ENCODE peak calls at places on chromosomes 11 and 22, in seven cellular contexts. One of them, this sample, is unnamed.

GRCh38 chr11:69041516-69041915 is 7.2 kb upstream of the TPCN2 start:
- DNase-seq in dorsolateral prefrontal cortex: no peak
- DNase-seq in GM20000: no peak
- DNase-seq in ovary: no peak
- DNase-seq in AG04449: no peak
- DNase-seq in activated CD8-positive, alpha-beta T cell treated with anti-CD3 and anti-CD28 coated beads for 36 hours: no peak
- DNase-seq in chondrocyte: no peak
- DNase-seq in this sample: no peak

GRCh38 chr22:49576241-49577141 is 251.2 kb downstream of the BRD1 start:
- DNase-seq in dorsolateral prefrontal cortex: no peak
- DNase-seq in GM20000: no peak
- DNase-seq in ovary: no peak
- DNase-seq in AG04449: no peak
- DNase-seq in activated CD8-positive, alpha-beta T cell treated with anti-CD3 and anti-CD28 coated beads for 36 hours: no peak
- DNase-seq in chondrocyte: no peak
- DNase-seq in this sample: no peak

GRCh38 chr11:13721760-13722159 is 53.3 kb downstream of the FAR1 start:
- DNase-seq in dorsolateral prefrontal cortex: no peak
- DNase-seq in GM20000: no peak
- DNase-seq in ovary: no peak
- DNase-seq in AG04449: no peak
- DNase-seq in activated CD8-positive, alpha-beta T cell treated with anti-CD3 and anti-CD28 coated beads for 36 hours: no peak
- DNase-seq in chondrocyte: no peak
- DNase-seq in this sample: no peak

GRCh38 chr22:28711820-28712777 is 29.5 kb downstream of the CHEK2 start:
- DNase-seq in dorsolateral prefrontal cortex: no peak
- DNase-seq in GM20000: no peak
- DNase-seq in ovary: no peak
- DNase-seq in AG04449: peak
- DNase-seq in activated CD8-positive, alpha-beta T cell treated with anti-CD3 and anti-CD28 coated beads for 36 hours: no peak
- DNase-seq in chondrocyte: no peak
- DNase-seq in this sample: no peak

GRCh38 chr11:88583232-88583631 is 245.7 kb upstream of the CTSC start:
- DNase-seq in dorsolateral prefrontal cortex: no peak
- DNase-seq in GM20000: no peak
- DNase-seq in ovary: no peak
- DNase-seq in AG04449: no peak
- DNase-seq in activated CD8-positive, alpha-beta T cell treated with anti-CD3 and anti-CD28 coated beads for 36 hours: no peak
- DNase-seq in chondrocyte: no peak
- DNase-seq in this sample: no peak

GRCh38 chr11:61976813-61977475 is 9.5 kb upstream of the FTH1 start:
- DNase-seq in dorsolateral prefrontal cortex: no peak
- DNase-seq in GM20000: no peak
- DNase-seq in ovary: no peak
- DNase-seq in AG04449: no peak
- DNase-seq in activated CD8-positive, alpha-beta T cell treated with anti-CD3 and anti-CD28 coated beads for 36 hours: no peak
- DNase-seq in chondrocyte: no peak
- DNase-seq in this sample: no peak

GRCh38 chr11:81476345-81476744 is 1257.3 kb downstream of the FAM181B start:
- DNase-seq in dorsolateral prefrontal cortex: no peak
- DNase-seq in GM20000: no peak
- DNase-seq in ovary: no peak
- DNase-seq in AG04449: no peak
- DNase-seq in activated CD8-positive, alpha-beta T cell treated with anti-CD3 and anti-CD28 coated beads for 36 hours: no peak
- DNase-seq in chondrocyte: no peak
- DNase-seq in this sample: no peak

GRCh38 chr11:19431059-19431398 is 190.3 kb upstream of the E2F8 start:
- DNase-seq in dorsolateral prefrontal cortex: no peak
- DNase-seq in GM20000: no peak
- DNase-seq in ovary: no peak
- DNase-seq in AG04449: no peak
- DNase-seq in activated CD8-positive, alpha-beta T cell treated with anti-CD3 and anti-CD28 coated beads for 36 hours: no peak
- DNase-seq in chondrocyte: no peak
- DNase-seq in this sample: no peak

DNA sequence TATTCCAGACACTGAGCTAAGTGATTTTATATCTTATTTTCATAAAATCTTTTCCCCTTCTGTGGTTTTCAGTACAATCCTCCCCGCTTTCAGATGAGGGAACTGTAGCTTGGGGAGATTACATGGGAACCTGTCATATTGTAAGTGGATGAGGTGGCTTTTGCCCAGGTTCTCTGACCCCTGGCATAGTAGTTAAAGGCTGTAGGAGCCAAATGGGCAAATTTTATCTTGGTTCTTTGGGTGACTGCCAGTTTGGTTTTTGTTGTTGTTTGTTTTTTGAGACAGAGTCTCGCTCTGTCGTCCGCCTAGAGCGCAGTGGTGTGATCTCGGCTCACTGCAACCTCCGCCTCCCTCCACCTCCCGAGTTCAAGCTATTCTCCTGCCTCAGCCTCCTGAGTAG is 411.6 kb upstream of the NARS2 start:
- DNase-seq in dorsolateral prefrontal cortex: no peak
- DNase-seq in GM20000: no peak
- DNase-seq in ovary: no peak
- DNase-seq in AG04449: no peak
- DNase-seq in activated CD8-positive, alpha-beta T cell treated with anti-CD3 and anti-CD28 coated beads for 36 hours: no peak
- DNase-seq in chondrocyte: no peak
- DNase-seq in this sample: no peak
- TF ChIP-seq CTCF in dorsolateral prefrontal cortex: no peak
- TF ChIP-seq CTCF in GM20000: no peak
- TF ChIP-seq CTCF in ovary: no peak
- TF ChIP-seq CTCF in AG04449: no peak
- TF ChIP-seq CTCF in activated CD8-positive, alpha-beta T cell treated with anti-CD3 and anti-CD28 coated beads for 36 hours: no peak
- TF ChIP-seq CTCF in chondrocyte: no peak
- TF ChIP-seq CTCF in this sample: no peak

GRCh38 chr11:122038543-122038942 is 77.5 kb downstream of the BLID start:
- DNase-seq in dorsolateral prefrontal cortex: no peak
- DNase-seq in GM20000: no peak
- DNase-seq in ovary: no peak
- DNase-seq in AG04449: peak
- DNase-seq in activated CD8-positive, alpha-beta T cell treated with anti-CD3 and anti-CD28 coated beads for 36 hours: no peak
- DNase-seq in chondrocyte: no peak
- DNase-seq in this sample: no peak

GRCh38 chr11:122036022-122036421 is 80.0 kb downstream of the BLID start:
- DNase-seq in dorsolateral prefrontal cortex: no peak
- DNase-seq in GM20000: no peak
- DNase-seq in ovary: no peak
- DNase-seq in AG04449: peak
- DNase-seq in activated CD8-positive, alpha-beta T cell treated with anti-CD3 and anti-CD28 coated beads for 36 hours: no peak
- DNase-seq in chondrocyte: no peak
- DNase-seq in this sample: no peak

GRCh38 chr11:122033631-122034030 is 82.4 kb downstream of the BLID start:
- DNase-seq in dorsolateral prefrontal cortex: no peak
- DNase-seq in GM20000: no peak
- DNase-seq in ovary: no peak
- DNase-seq in AG04449: no peak
- DNase-seq in activated CD8-positive, alpha-beta T cell treated with anti-CD3 and anti-CD28 coated beads for 36 hours: no peak
- DNase-seq in chondrocyte: no peak
- DNase-seq in this sample: no peak

GRCh38 chr11:122037911-122038310 is 78.1 kb downstream of the BLID start:
- DNase-seq in dorsolateral prefrontal cortex: no peak
- DNase-seq in GM20000: no peak
- DNase-seq in ovary: no peak
- DNase-seq in AG04449: no peak
- DNase-seq in activated CD8-positive, alpha-beta T cell treated with anti-CD3 and anti-CD28 coated beads for 36 hours: no peak
- DNase-seq in chondrocyte: no peak
- DNase-seq in this sample: no peak

DNA sequence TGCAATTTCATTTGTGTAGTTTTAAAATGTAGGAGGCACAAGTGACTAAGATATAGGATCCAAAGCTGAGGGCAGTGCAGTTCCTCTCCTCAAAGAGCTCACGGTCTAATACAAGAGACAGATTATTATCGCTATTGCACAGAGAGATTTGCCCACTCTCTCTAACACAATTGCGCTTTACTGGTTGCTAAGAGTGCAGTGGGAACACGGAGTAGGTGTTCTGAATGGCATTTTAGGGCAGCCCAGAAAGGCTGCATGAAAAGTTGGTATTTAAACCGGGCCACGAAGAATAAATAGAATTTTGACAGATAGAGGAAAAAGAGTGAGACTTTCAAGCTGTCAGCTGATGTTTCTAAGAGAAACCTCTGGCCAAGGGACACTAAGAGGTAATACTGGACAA is 79.5 kb downstream of the BLID start:
- DNase-seq in dorsolateral prefrontal cortex: no peak
- DNase-seq in GM20000: no peak
- DNase-seq in ovary: no peak
- DNase-seq in AG04449: no peak
- DNase-seq in activated CD8-positive, alpha-beta T cell treated with anti-CD3 and anti-CD28 coated beads for 36 hours: no peak
- DNase-seq in chondrocyte: no peak
- DNase-seq in this sample: no peak
- TF ChIP-seq CTCF in dorsolateral prefrontal cortex: no peak
- TF ChIP-seq CTCF in GM20000: no peak
- TF ChIP-seq CTCF in ovary: no peak
- TF ChIP-seq CTCF in AG04449: no peak
- TF ChIP-seq CTCF in activated CD8-positive, alpha-beta T cell treated with anti-CD3 and anti-CD28 coated beads for 36 hours: no peak
- TF ChIP-seq CTCF in chondrocyte: no peak
- TF ChIP-seq CTCF in this sample: no peak

GRCh38 chr22:48496226-48496845 is 1331.3 kb downstream of the BRD1 start:
- DNase-seq in dorsolateral prefrontal cortex: no peak
- DNase-seq in GM20000: no peak
- DNase-seq in ovary: no peak
- DNase-seq in AG04449: no peak
- DNase-seq in activated CD8-positive, alpha-beta T cell treated with anti-CD3 and anti-CD28 coated beads for 36 hours: no peak
- DNase-seq in chondrocyte: peak
- DNase-seq in this sample: no peak

GRCh38 chr22:48499456-48500425 is 1327.9 kb downstream of the BRD1 start:
- DNase-seq in dorsolateral prefrontal cortex: no peak
- DNase-seq in GM20000: no peak
- DNase-seq in ovary: no peak
- DNase-seq in AG04449: no peak
- DNase-seq in activated CD8-positive, alpha-beta T cell treated with anti-CD3 and anti-CD28 coated beads for 36 hours: no peak
- DNase-seq in chondrocyte: peak
- DNase-seq in this sample: no peak

GRCh38 chr22:48500481-48501230 is 1327.0 kb downstream of the BRD1 start:
- DNase-seq in dorsolateral prefrontal cortex: peak
- DNase-seq in GM20000: no peak
- DNase-seq in ovary: no peak
- DNase-seq in AG04449: peak
- DNase-seq in activated CD8-positive, alpha-beta T cell treated with anti-CD3 and anti-CD28 coated beads for 36 hours: no peak
- DNase-seq in chondrocyte: peak
- DNase-seq in this sample: no peak

GRCh38 chr22:48496987-48497650 is 1330.6 kb downstream of the BRD1 start:
- DNase-seq in dorsolateral prefrontal cortex: no peak
- DNase-seq in GM20000: no peak
- DNase-seq in ovary: no peak
- DNase-seq in AG04449: no peak
- DNase-seq in activated CD8-positive, alpha-beta T cell treated with anti-CD3 and anti-CD28 coated beads for 36 hours: no peak
- DNase-seq in chondrocyte: peak
- DNase-seq in this sample: no peak

GRCh38 chr22:48498526-48499331 is 1328.9 kb downstream of the BRD1 start:
- DNase-seq in dorsolateral prefrontal cortex: no peak
- DNase-seq in GM20000: no peak
- DNase-seq in ovary: no peak
- DNase-seq in AG04449: no peak
- DNase-seq in activated CD8-positive, alpha-beta T cell treated with anti-CD3 and anti-CD28 coated beads for 36 hours: no peak
- DNase-seq in chondrocyte: peak
- DNase-seq in this sample: no peak
- TF ChIP-seq CTCF in dorsolateral prefrontal cortex: no peak
- TF ChIP-seq CTCF in GM20000: no peak
- TF ChIP-seq CTCF in ovary: no peak
- TF ChIP-seq CTCF in AG04449: no peak
- TF ChIP-seq CTCF in activated CD8-positive, alpha-beta T cell treated with anti-CD3 and anti-CD28 coated beads for 36 hours: no peak
- TF ChIP-seq CTCF in chondrocyte: no peak
- TF ChIP-seq CTCF in this sample: no peak

DNA sequence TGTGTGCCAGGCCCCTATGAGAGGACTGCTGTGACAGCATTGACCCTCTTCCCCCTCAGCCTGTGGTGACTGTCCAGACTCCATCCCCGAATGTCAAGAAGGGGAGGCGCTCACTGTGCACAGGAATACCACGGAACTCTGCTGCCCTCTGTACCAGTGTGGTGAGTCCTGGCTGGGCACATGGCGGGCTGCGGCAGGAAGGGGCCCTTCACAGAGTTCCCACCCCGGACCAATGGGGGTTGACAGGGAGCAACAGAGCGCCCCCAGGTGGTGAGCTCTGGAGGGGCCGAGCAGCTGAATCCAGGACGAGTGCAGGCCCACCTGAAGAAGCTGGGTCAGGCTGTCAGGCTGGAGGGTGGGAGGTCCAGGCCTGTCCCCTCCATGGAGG is 83.8 kb upstream of the MYOD1 start:
- DNase-seq in dorsolateral prefrontal cortex: no peak
- DNase-seq in GM20000: no peak
- DNase-seq in ovary: no peak
- DNase-seq in AG04449: no peak
- DNase-seq in activated CD8-positive, alpha-beta T cell treated with anti-CD3 and anti-CD28 coated beads for 36 hours: no peak
- DNase-seq in chondrocyte: no peak
- DNase-seq in this sample: peak
- TF ChIP-seq CTCF in dorsolateral prefrontal cortex: no peak
- TF ChIP-seq CTCF in GM20000: no peak
- TF ChIP-seq CTCF in ovary: no peak
- TF ChIP-seq CTCF in AG04449: no peak
- TF ChIP-seq CTCF in activated CD8-positive, alpha-beta T cell treated with anti-CD3 and anti-CD28 coated beads for 36 hours: no peak
- TF ChIP-seq CTCF in chondrocyte: peak
- TF ChIP-seq CTCF in this sample: peak